ENCODE peak calls at places on chromosomes 6 and 20, in four cellular contexts. P is HepG2, I is K562, M is GM12878. Q is an unnamed sample.

GRCh38 chr6:40931927-40932326 is 107.1 kb downstream of the UNC5CL start:
- DNase-seq in P (no peak), M (no peak), I (no peak), Q (no peak)

GRCh38 chr6:152952045-152952444 is 30.8 kb downstream of the FBXO5 start:
- DNase-seq in P (peak), M (no peak), I (no peak), Q (peak)

GRCh38 chr6:45946352-45946751 is 69.3 kb downstream of the CLIC5 start:
- DNase-seq in I (no peak), M (no peak), P (peak), Q (no peak)

GRCh38 chr20:52473171-52473570 is 281.6 kb upstream of the ZFP64 start:
- DNase-seq in I (no peak), P (no peak), M (no peak), Q (no peak)

GRCh38 chr6:122810189-122810588 is 21.1 kb downstream of the SMPDL3A start:
- DNase-seq in M (no peak), I (no peak), P (no peak), Q (no peak)

GRCh38 chr20:43583982-43584432 is 6.7 kb upstream of the IFT52 start:
- DNase-seq in P (peak), M (no peak), I (peak), Q (no peak)

GRCh38 chr20:58706975-58707681 is 14.5 kb downstream of the NPEPL1 start:
- DNase-seq in P (no peak), I (no peak), M (no peak), Q (peak)

GRCh38 chr20:36498386-36499179 is 42.7 kb upstream of the MYL9 start:
- DNase-seq in P (no peak), I (no peak), M (no peak), Q (no peak)

GRCh38 chr6:80341330-80341729 is 234.9 kb downstream of the BCKDHB start:
- DNase-seq in I (no peak), M (no peak), P (no peak), Q (no peak)

GRCh38 chr6:135047324-135047723 is 7.3 kb downstream of the HBS1L start:
- DNase-seq in M (no peak), P (no peak), I (no peak), Q (no peak)

GRCh38 chr6:23308166-23308565 is 738.8 kb downstream of the HDGFL1 start:
- DNase-seq in I (no peak), M (no peak), P (no peak), Q (no peak)

GRCh38 chr6:14582731-14583130 is 465.2 kb downstream of the CD83 start:
- DNase-seq in I (no peak), P (no peak), M (no peak), Q (no peak)

GRCh38 chr6:14584450-14584849 is 466.9 kb downstream of the CD83 start:
- DNase-seq in P (no peak), M (no peak), I (no peak), Q (no peak)

GRCh38 chr6:14589192-14589591 is 471.6 kb downstream of the CD83 start:
- DNase-seq in M (no peak), P (no peak), I (no peak), Q (no peak)

DNA sequence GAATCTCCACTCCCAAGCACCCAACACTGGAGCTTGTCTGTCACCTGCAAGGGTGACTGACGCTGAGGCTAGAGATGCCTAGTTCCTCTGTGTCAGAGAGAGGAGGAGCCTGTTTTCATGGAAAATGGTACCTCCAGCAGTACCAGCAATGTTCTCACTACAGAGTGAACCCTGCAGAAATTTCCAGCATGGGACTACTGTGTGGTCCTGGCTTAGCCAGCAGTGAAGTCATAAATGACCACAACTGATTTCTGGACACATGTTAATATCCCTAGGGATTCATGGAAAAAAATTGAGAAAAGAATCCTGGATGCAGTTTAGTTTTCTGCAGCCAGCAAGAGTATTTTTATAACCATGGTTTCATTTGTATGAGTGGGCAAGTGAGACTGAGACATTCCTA is 468.1 kb downstream of the CD83 start:
- DNase-seq in I (no peak), M (no peak), P (no peak), Q (no peak)
- TF ChIP-seq BRCA1 in I (no peak), M (no peak), P (no peak), Q (no peak)

GRCh38 chr6:43702522-43703440 is 15.2 kb upstream of the MRPS18A start:
- DNase-seq in I (peak), M (no peak), P (peak), Q (peak)

GRCh38 chr6:43695967-43696291 is 8.3 kb upstream of the MRPS18A start:
- DNase-seq in P (peak), I (no peak), M (no peak), Q (no peak)

GRCh38 chr6:43702147-43702521 is 14.5 kb upstream of the MRPS18A start:
- DNase-seq in M (no peak), I (no peak), P (no peak), Q (no peak)

GRCh38 chr6:43698584-43699349 is 11.2 kb upstream of the MRPS18A start:
- DNase-seq in P (no peak), M (no peak), I (no peak), Q (no peak)

DNA sequence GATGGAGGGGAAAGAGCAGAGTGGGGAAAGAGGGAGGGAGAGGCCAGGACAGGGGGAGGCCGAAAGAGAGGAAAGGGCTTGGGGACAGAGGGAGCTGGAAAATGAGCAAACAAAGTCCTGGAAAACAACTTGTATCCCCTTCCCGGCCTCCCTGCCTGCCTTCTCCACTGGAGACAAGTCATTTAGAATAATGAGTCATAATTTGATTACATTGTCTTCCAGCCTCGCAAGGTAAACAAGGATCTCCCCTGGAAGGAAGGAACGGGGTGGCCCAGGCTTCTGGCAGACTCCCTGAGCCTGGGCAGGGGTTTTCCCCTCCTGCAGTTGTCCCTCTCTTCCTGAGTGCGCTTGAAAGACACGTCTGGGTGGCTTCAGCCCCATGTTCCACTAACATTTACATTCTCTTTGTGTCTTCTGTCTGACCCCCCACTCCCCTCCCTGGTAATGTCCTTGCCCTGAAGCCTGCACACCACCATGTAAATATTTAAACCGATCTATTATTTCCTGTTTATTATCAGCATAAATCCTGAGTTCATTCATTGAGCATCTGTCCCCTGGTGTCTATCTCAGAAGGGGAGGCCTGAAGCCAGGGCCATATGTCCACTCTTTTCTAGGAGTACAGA is 12.1 kb upstream of the MRPS18A start:
- DNase-seq in M (no peak), I (no peak), P (peak), Q (no peak)
- TF ChIP-seq BRCA1 in M (no peak), I (no peak), P (no peak), Q (no peak)

GRCh38 chr6:116507324-116507723 is 4.1 kb upstream of the CALHM5 start:
- DNase-seq in M (no peak), P (no peak), I (no peak), Q (no peak)
- TF ChIP-seq BRCA1 in M (no peak), P (no peak), I (no peak), Q (no peak)

GRCh38 chr6:125899726-125900182 is 56.8 kb upstream of the HINT3 start:
- DNase-seq in M (no peak), I (no peak), P (peak), Q (no peak)
- TF ChIP-seq BRCA1 in M (no peak), I (no peak), P (no peak), Q (no peak)

DNA sequence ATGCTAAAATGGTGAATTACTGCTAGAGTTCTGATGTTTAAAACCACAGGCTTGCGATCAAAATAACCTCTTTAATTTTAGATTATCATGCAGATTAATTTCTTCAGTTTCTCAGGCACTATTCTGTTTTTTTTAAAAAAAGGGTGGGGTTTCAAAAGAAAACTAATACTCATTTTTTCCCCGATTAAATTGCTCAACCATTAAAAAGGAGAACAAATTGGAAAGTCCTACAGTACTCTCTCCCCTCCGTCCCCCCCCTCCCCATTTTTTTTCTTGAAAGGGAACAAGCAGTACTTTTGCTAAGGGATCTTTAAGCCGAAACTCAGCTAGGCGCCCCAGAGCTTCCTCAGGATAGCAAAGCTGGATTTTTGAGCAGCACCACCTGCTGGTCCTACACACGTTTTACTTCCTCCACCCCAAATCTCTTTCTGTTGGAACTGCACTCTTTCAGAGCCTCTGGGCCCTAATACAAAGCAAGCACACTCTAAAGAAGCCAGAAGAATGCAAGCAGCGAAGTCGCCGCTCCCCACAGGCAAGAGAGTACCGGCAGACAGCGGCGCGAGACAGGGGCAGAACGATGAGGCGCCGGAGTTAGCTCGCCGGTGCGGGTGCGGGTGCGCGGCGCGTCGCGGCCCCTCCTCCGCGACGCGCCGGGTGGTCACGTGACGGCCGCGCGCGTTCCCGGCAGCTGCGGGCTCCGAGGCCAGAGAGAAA is at the start of gene RNF146:
- DNase-seq in I (peak), M (peak), P (peak), Q (peak)
- TF ChIP-seq BRCA1 in I (no peak), M (no peak), P (no peak), Q (no peak)

GRCh38 chr6:75188221-75188620 is 17.6 kb downstream of the COL12A1 start:
- DNase-seq in M (no peak), I (no peak), P (no peak), Q (no peak)

GRCh38 chr6:75180864-75181263 is 25.0 kb downstream of the COL12A1 start:
- DNase-seq in M (no peak), I (no peak), P (no peak), Q (no peak)

GRCh38 chr6:75178757-75179156 is 27.1 kb downstream of the COL12A1 start:
- DNase-seq in I (no peak), P (no peak), M (no peak), Q (no peak)

DNA sequence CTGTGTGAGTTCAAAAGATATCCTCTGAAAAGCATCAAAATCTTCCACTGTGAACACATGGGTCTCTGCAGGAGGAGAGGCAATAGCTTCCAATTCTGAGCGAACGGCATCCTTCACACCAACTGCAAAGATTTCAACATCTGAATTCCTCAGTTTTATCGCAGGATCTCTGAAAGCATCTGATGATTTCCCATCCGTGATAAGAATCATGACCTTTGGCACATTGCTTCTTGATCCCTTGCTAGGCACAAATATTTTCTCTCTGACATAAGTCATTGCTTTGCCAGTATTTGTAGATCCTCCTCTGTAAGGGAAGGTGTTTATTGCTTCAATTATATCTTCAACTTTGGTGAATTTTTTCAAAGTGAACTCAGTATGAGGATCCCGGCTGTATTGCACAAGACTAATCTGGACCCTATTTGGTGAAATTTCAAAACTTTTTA is 22.7 kb downstream of the COL12A1 start:
- DNase-seq in P (no peak), M (no peak), I (no peak), Q (no peak)
- TF ChIP-seq BRCA1 in P (no peak), M (no peak), I (no peak), Q (no peak)

GRCh38 chr6:154001494-154002285 is 37.4 kb upstream of the OPRM1 start:
- DNase-seq in P (no peak), M (no peak), I (no peak), Q (no peak)
- TF ChIP-seq BRCA1 in P (no peak), M (no peak), I (no peak), Q (no peak)